ENCODE peak calls at places on chromosomes 7 and 10, in nine cellular contexts. P, G, N, X, D, W, V, U and A are unnamed samples.

GRCh38 chr10:77391605-77392235 is 245.9 kb downstream of the KCNMA1 start:
- ATAC-seq in U (peak; percentile 71), X (peak; percentile 85), V (no peak), N (no peak), P (peak; percentile 84), G (peak; percentile 67), D (peak; percentile 82), W (no peak), A (peak; percentile 18)

GRCh38 chr10:83218205-83218604 is 921.1 kb upstream of the GHITM start:
- ATAC-seq in G (no peak), U (no peak), W (no peak), P (no peak), N (no peak), X (no peak), D (no peak), V (no peak), A (no peak)

GRCh38 chr10:124230586-124231187 is 137.3 kb upstream of the CHST15 start:
- ATAC-seq in P (no peak), N (no peak), U (no peak), W (no peak), X (no peak), G (no peak), V (no peak), D (no peak), A (no peak)

GRCh38 chr10:18618995-18619394 is 32.4 kb downstream of the NSUN6 start:
- ATAC-seq in N (no peak), D (no peak), G (peak; percentile 75), X (no peak), W (no peak), U (peak; percentile 82), P (peak; percentile 76), V (peak; percentile 73), A (no peak)

GRCh38 chr7:44867073-44867990 is 18.0 kb downstream of the PURB start:
- ATAC-seq in P (peak; percentile 35), X (no peak), W (no peak), G (no peak), N (peak; percentile 86), D (no peak), V (no peak), U (peak; percentile 94), A (peak; percentile 76)

GRCh38 chr10:68249297-68249696 is 17.4 kb upstream of the ATOH7 start:
- ATAC-seq in N (no peak), W (no peak), D (no peak), G (no peak), X (no peak), V (no peak), P (no peak), U (no peak), A (no peak)

GRCh38 chr7:23687011-23687410 is 7.0 kb downstream of the FAM221A start:
- ATAC-seq in D (no peak), N (no peak), U (peak; percentile 68), V (peak; percentile 64), P (no peak), X (no peak), G (no peak), W (no peak), A (peak; percentile 82)

GRCh38 chr7:128450409-128450808 is 5.3 kb upstream of the HILPDA start:
- ATAC-seq in W (peak; percentile 52), N (peak; percentile 75), X (no peak), P (peak; percentile 63), V (no peak), D (no peak), U (peak; percentile 8), G (no peak), A (no peak)

GRCh38 chr10:122098924-122099323 is 110.0 kb downstream of the TACC2 start:
- ATAC-seq in W (no peak), U (peak; percentile 55), N (no peak), D (no peak), P (no peak), G (peak; percentile 29), V (peak; percentile 79), X (peak; percentile 65), A (no peak)

GRCh38 chr10:52053522-52053921 is 260.6 kb upstream of the DKK1 start:
- ATAC-seq in U (no peak), D (no peak), W (no peak), V (no peak), G (no peak), N (no peak), P (no peak), X (no peak), A (no peak)

GRCh38 chr10:61294131-61294530 is 159.1 kb downstream of the TMEM26 start:
- ATAC-seq in W (no peak), G (no peak), U (no peak), D (no peak), V (no peak), P (no peak), X (no peak), N (no peak), A (no peak)

GRCh38 chr7:14738086-14738485 is 164.5 kb downstream of the DGKB start:
- ATAC-seq in V (no peak), G (no peak), U (no peak), W (no peak), D (no peak), X (no peak), N (no peak), P (no peak), A (no peak)

GRCh38 chr7:25496394-25497103 is 268.3 kb upstream of the NPVF start:
- ATAC-seq in G (peak; percentile 57), V (no peak), X (peak; percentile 75), N (peak; percentile 36), W (peak; percentile 89), D (no peak), U (peak; percentile 56), P (peak; percentile 53), A (no peak)